ENCODE peak calls at places on chromosomes 11 and 22, in eight cellular contexts. One of them, this sample, is unnamed.

GRCh38 chr11:26623076-26623666 is 51.1 kb upstream of the MUC15 start:
- DNase-seq in GM20000: peak
- DNase-seq in HFF-Myc: no peak
- DNase-seq in heart left ventricle: no peak
- DNase-seq in AG09309: no peak
- DNase-seq in A549: peak
- DNase-seq in omental fat pad: no peak
- DNase-seq in brain microvascular endothelial cell: peak
- DNase-seq in this sample: no peak

GRCh38 chr22:46965552-46966494 is 203.4 kb downstream of the TBC1D22A start:
- DNase-seq in GM20000: no peak
- DNase-seq in omental fat pad: no peak
- DNase-seq in HFF-Myc: no peak
- DNase-seq in heart left ventricle: no peak
- DNase-seq in brain microvascular endothelial cell: no peak
- DNase-seq in A549: no peak
- DNase-seq in AG09309: no peak
- DNase-seq in this sample: no peak

GRCh38 chr11:106697058-106697457 is 321.2 kb downstream of the GUCY1A2 start:
- DNase-seq in AG09309: peak
- DNase-seq in omental fat pad: no peak
- DNase-seq in heart left ventricle: no peak
- DNase-seq in GM20000: no peak
- DNase-seq in brain microvascular endothelial cell: peak
- DNase-seq in HFF-Myc: no peak
- DNase-seq in A549: no peak
- DNase-seq in this sample: no peak

GRCh38 chr11:56885182-56885581 is 103.5 kb upstream of the OR5AK2 start:
- DNase-seq in omental fat pad: no peak
- DNase-seq in heart left ventricle: no peak
- DNase-seq in HFF-Myc: no peak
- DNase-seq in brain microvascular endothelial cell: no peak
- DNase-seq in GM20000: no peak
- DNase-seq in AG09309: no peak
- DNase-seq in A549: peak
- DNase-seq in this sample: no peak

GRCh38 chr11:86161373-86162255 is 82.9 kb upstream of the EED start:
- DNase-seq in HFF-Myc: no peak
- DNase-seq in AG09309: no peak
- DNase-seq in GM20000: no peak
- DNase-seq in brain microvascular endothelial cell: no peak
- DNase-seq in heart left ventricle: no peak
- DNase-seq in A549: no peak
- DNase-seq in omental fat pad: no peak
- DNase-seq in this sample: no peak

GRCh38 chr11:109933126-109933525 is 160.1 kb upstream of the ZC3H12C start:
- DNase-seq in GM20000: no peak
- DNase-seq in AG09309: no peak
- DNase-seq in brain microvascular endothelial cell: peak
- DNase-seq in HFF-Myc: no peak
- DNase-seq in heart left ventricle: no peak
- DNase-seq in A549: no peak
- DNase-seq in omental fat pad: no peak
- DNase-seq in this sample: no peak

GRCh38 chr11:81497202-81497804 is 1236.4 kb downstream of the FAM181B start:
- DNase-seq in omental fat pad: no peak
- DNase-seq in A549: peak
- DNase-seq in heart left ventricle: no peak
- DNase-seq in HFF-Myc: peak
- DNase-seq in brain microvascular endothelial cell: peak
- DNase-seq in GM20000: peak
- DNase-seq in AG09309: no peak
- DNase-seq in this sample: no peak

GRCh38 chr22:37824674-37825641 is 1.8 kb downstream of the GALR3 start:
- DNase-seq in omental fat pad: no peak
- DNase-seq in A549: no peak
- DNase-seq in GM20000: peak
- DNase-seq in AG09309: no peak
- DNase-seq in brain microvascular endothelial cell: no peak
- DNase-seq in heart left ventricle: no peak
- DNase-seq in HFF-Myc: no peak
- DNase-seq in this sample: no peak

GRCh38 chr22:48394787-48395620 is 1432.7 kb downstream of the BRD1 start:
- DNase-seq in brain microvascular endothelial cell: no peak
- DNase-seq in AG09309: no peak
- DNase-seq in HFF-Myc: no peak
- DNase-seq in A549: no peak
- DNase-seq in GM20000: no peak
- DNase-seq in heart left ventricle: no peak
- DNase-seq in omental fat pad: no peak
- DNase-seq in this sample: no peak

GRCh38 chr11:132941024-132941646 is 591.2 kb downstream of the OPCML start:
- DNase-seq in heart left ventricle: no peak
- DNase-seq in A549: no peak
- DNase-seq in GM20000: peak
- DNase-seq in brain microvascular endothelial cell: peak
- DNase-seq in HFF-Myc: peak
- DNase-seq in omental fat pad: no peak
- DNase-seq in AG09309: no peak
- DNase-seq in this sample: no peak

GRCh38 chr22:20015971-20016733 is 471 bp downstream of the ARVCF start:
- DNase-seq in GM20000: peak
- DNase-seq in brain microvascular endothelial cell: no peak
- DNase-seq in AG09309: no peak
- DNase-seq in HFF-Myc: no peak
- DNase-seq in heart left ventricle: no peak
- DNase-seq in omental fat pad: no peak
- DNase-seq in A549: peak
- DNase-seq in this sample: no peak

GRCh38 chr22:44913198-44913983 is 96.4 kb downstream of the PHF21B start:
- DNase-seq in HFF-Myc: no peak
- DNase-seq in GM20000: no peak
- DNase-seq in omental fat pad: no peak
- DNase-seq in heart left ventricle: no peak
- DNase-seq in A549: no peak
- DNase-seq in AG09309: no peak
- DNase-seq in brain microvascular endothelial cell: no peak
- DNase-seq in this sample: no peak

GRCh38 chr11:8566613-8567210 is 27.3 kb downstream of the STK33 start:
- DNase-seq in brain microvascular endothelial cell: peak
- DNase-seq in A549: peak
- DNase-seq in HFF-Myc: peak
- DNase-seq in omental fat pad: no peak
- DNase-seq in AG09309: peak
- DNase-seq in GM20000: peak
- DNase-seq in heart left ventricle: no peak
- DNase-seq in this sample: no peak

GRCh38 chr11:117189941-117190544 is 9.1 kb upstream of the TAGLN start:
- DNase-seq in A549: no peak
- DNase-seq in brain microvascular endothelial cell: no peak
- DNase-seq in GM20000: no peak
- DNase-seq in heart left ventricle: no peak
- DNase-seq in AG09309: no peak
- DNase-seq in HFF-Myc: no peak
- DNase-seq in omental fat pad: peak
- DNase-seq in this sample: no peak

GRCh38 chr22:41021655-41022454 is 70.5 kb upstream of the EP300 start:
- DNase-seq in GM20000: peak
- DNase-seq in brain microvascular endothelial cell: no peak
- DNase-seq in A549: peak
- DNase-seq in heart left ventricle: peak
- DNase-seq in AG09309: no peak
- DNase-seq in omental fat pad: peak
- DNase-seq in HFF-Myc: no peak
- DNase-seq in this sample: no peak

GRCh38 chr11:128587415-128587814 is at the start of gene ETS1:
- DNase-seq in GM20000: no peak
- DNase-seq in heart left ventricle: no peak
- DNase-seq in brain microvascular endothelial cell: no peak
- DNase-seq in HFF-Myc: no peak
- DNase-seq in omental fat pad: no peak
- DNase-seq in A549: peak
- DNase-seq in AG09309: no peak
- DNase-seq in this sample: no peak

GRCh38 chr11:65183201-65183891 is 1.6 kb downstream of the CAPN1 start:
- DNase-seq in brain microvascular endothelial cell: no peak
- DNase-seq in AG09309: no peak
- DNase-seq in HFF-Myc: no peak
- DNase-seq in omental fat pad: no peak
- DNase-seq in heart left ventricle: no peak
- DNase-seq in GM20000: no peak
- DNase-seq in A549: no peak
- DNase-seq in this sample: no peak

GRCh38 chr11:65182258-65183170 is 786 bp downstream of the CAPN1 start:
- DNase-seq in brain microvascular endothelial cell: no peak
- DNase-seq in AG09309: no peak
- DNase-seq in HFF-Myc: no peak
- DNase-seq in GM20000: peak
- DNase-seq in A549: peak
- DNase-seq in heart left ventricle: no peak
- DNase-seq in omental fat pad: no peak
- DNase-seq in this sample: no peak

GRCh38 chr11:65181569-65182257 is at the start of gene CAPN1:
- DNase-seq in HFF-Myc: peak
- DNase-seq in brain microvascular endothelial cell: peak
- DNase-seq in A549: peak
- DNase-seq in omental fat pad: peak
- DNase-seq in heart left ventricle: peak
- DNase-seq in GM20000: peak
- DNase-seq in AG09309: peak
- DNase-seq in this sample: peak

GRCh38 chr11:65184146-65184545 is 2.4 kb downstream of the CAPN1 start:
- DNase-seq in heart left ventricle: no peak
- DNase-seq in HFF-Myc: no peak
- DNase-seq in omental fat pad: no peak
- DNase-seq in brain microvascular endothelial cell: no peak
- DNase-seq in GM20000: no peak
- DNase-seq in AG09309: no peak
- DNase-seq in A549: no peak
- DNase-seq in this sample: no peak

DNA sequence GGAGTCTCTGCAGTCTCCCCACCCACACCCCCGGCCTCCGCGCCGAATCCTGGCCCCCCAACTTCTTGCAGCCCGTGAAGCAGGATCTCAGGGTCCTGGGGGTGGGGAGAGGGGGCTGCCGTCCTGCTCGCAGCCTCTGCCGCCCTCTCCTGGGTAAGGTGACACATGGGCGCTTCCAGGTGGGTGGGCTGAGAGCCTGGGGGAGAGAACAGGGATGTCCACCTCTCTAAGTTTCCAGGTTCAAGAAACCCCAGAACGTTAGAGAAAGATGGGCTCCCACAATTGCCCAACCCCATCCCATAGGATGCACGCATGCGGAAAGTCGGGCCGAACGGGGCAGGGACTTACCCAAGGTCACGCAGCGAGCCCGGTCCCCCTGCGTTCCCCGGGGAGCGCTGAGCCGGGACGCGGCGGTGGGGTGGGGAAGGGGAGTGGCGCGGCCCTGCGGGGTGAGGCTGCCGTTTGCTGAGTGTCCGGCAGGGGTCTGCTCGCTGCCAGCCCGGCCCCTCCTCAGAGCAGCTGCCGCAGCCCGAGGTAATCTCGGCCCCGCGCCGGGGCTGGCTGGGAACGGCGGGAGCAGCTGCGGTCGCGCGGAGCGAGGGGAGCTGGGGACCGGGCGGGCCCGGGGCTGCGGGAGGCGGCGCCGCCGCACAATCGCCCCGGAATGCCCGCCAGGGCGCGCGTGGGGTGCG is 705 bp upstream of the CAPN1 start:
- DNase-seq in heart left ventricle: peak
- DNase-seq in HFF-Myc: no peak
- DNase-seq in omental fat pad: no peak
- DNase-seq in brain microvascular endothelial cell: peak
- DNase-seq in AG09309: no peak
- DNase-seq in GM20000: peak
- DNase-seq in A549: peak
- DNase-seq in this sample: peak
- TF ChIP-seq CTCF in heart left ventricle: peak
- TF ChIP-seq CTCF in HFF-Myc: peak
- TF ChIP-seq CTCF in omental fat pad: peak
- TF ChIP-seq CTCF in brain microvascular endothelial cell: peak
- TF ChIP-seq CTCF in AG09309: peak
- TF ChIP-seq CTCF in GM20000: peak
- TF ChIP-seq CTCF in A549: peak
- TF ChIP-seq CTCF in this sample: peak

GRCh38 chr11:58905716-58906547 is 33.4 kb upstream of the GLYATL1 start:
- DNase-seq in brain microvascular endothelial cell: peak
- DNase-seq in A549: peak
- DNase-seq in HFF-Myc: peak
- DNase-seq in omental fat pad: no peak
- DNase-seq in GM20000: no peak
- DNase-seq in AG09309: peak
- DNase-seq in heart left ventricle: peak
- DNase-seq in this sample: peak
- TF ChIP-seq CTCF in brain microvascular endothelial cell: peak
- TF ChIP-seq CTCF in A549: no peak
- TF ChIP-seq CTCF in HFF-Myc: peak
- TF ChIP-seq CTCF in omental fat pad: no peak
- TF ChIP-seq CTCF in GM20000: no peak
- TF ChIP-seq CTCF in AG09309: peak
- TF ChIP-seq CTCF in heart left ventricle: no peak
- TF ChIP-seq CTCF in this sample: no peak

DNA sequence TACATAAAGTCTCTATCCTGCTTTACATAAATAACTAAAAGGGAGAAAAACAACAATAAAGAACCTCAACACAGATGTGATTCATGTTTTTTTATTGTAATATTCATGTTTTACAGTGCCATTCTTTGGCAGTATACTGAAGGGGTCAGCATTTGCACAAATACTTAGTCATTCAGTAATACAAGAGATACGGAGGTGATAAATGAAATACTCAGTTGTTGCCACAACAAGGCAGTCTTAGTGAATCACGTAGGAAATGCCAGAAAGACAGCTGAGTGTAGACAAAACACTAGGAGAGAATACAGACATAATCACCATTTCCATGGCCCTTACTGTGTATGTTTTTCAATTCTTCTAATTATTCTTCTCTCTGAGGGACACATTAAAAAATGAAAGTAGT is 910.4 kb downstream of the METTL15 start:
- DNase-seq in GM20000: no peak
- DNase-seq in brain microvascular endothelial cell: peak
- DNase-seq in omental fat pad: no peak
- DNase-seq in AG09309: peak
- DNase-seq in heart left ventricle: no peak
- DNase-seq in A549: peak
- DNase-seq in HFF-Myc: no peak
- DNase-seq in this sample: no peak
- TF ChIP-seq CTCF in GM20000: no peak
- TF ChIP-seq CTCF in brain microvascular endothelial cell: no peak
- TF ChIP-seq CTCF in omental fat pad: no peak
- TF ChIP-seq CTCF in AG09309: no peak
- TF ChIP-seq CTCF in heart left ventricle: no peak
- TF ChIP-seq CTCF in A549: peak
- TF ChIP-seq CTCF in HFF-Myc: no peak
- TF ChIP-seq CTCF in this sample: no peak

DNA sequence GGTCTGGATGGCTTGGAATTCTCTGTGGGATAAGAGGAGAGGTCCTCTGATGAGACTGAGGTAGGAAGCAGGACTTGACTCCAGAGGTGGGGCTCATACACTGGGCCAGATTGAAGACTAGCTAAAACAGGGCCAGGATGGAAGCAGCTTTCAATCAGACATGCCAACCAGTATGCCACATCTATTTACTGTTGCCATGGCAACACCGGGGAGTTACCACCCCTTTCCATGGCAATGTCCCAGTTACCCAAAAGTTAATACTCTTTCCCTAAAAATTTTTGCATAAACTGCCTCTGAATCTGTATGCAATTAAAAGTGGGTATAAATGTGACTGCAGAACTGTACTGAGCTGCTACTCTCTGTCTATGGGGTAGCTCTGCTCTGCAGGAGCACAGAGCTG is 247.5 kb upstream of the ZBED5 start:
- DNase-seq in heart left ventricle: no peak
- DNase-seq in A549: no peak
- DNase-seq in AG09309: no peak
- DNase-seq in brain microvascular endothelial cell: no peak
- DNase-seq in GM20000: no peak
- DNase-seq in omental fat pad: no peak
- DNase-seq in HFF-Myc: no peak
- DNase-seq in this sample: no peak
- TF ChIP-seq CTCF in heart left ventricle: no peak
- TF ChIP-seq CTCF in A549: no peak
- TF ChIP-seq CTCF in AG09309: no peak
- TF ChIP-seq CTCF in brain microvascular endothelial cell: no peak
- TF ChIP-seq CTCF in GM20000: no peak
- TF ChIP-seq CTCF in omental fat pad: no peak
- TF ChIP-seq CTCF in HFF-Myc: no peak
- TF ChIP-seq CTCF in this sample: no peak

This sample was measured in D721Med.